ENCODE peak calls at places on chromosome 15, in four cellular contexts. J, P, G and O are unnamed samples.
A peak's percentile ranks its signal among the peaks of the same experiment; 100 is the strongest.

GRCh38 chr15:60396964-60397771 is 618 bp downstream of the ANXA2 start:
- DNase-seq in G (peak; percentile 68), P (peak; percentile 71), J (peak; percentile 80), O (peak; percentile 78)

GRCh38 chr15:86620636-86621349 is 541.1 kb downstream of the AGBL1 start:
- DNase-seq in J (peak; percentile 33), P (no peak), G (no peak), O (no peak)

GRCh38 chr15:26690778-26691177 is 82.1 kb downstream of the GABRB3 start:
- DNase-seq in P (no peak), G (no peak), J (peak; percentile 66), O (no peak)

GRCh38 chr15:92884813-92885461 is 15.2 kb upstream of the CHD2 start:
- DNase-seq in G (peak; percentile 28), J (no peak), P (peak; percentile 45), O (peak; percentile 21)

GRCh38 chr15:42385980-42386695 is 26.8 kb downstream of the CAPN3 start:
- DNase-seq in J (no peak), P (no peak), G (peak; percentile 6), O (no peak)

GRCh38 chr15:61549727-61550126 is 320.6 kb upstream of the RORA start:
- DNase-seq in P (no peak), G (no peak), J (no peak), O (no peak)

GRCh38 chr15:67105065-67105951 is 39.9 kb downstream of the SMAD3 start:
- DNase-seq in P (peak; percentile 98), J (no peak), G (peak; percentile 99), O (peak; percentile 96)

GRCh38 chr15:52109559-52110451 is 2.8 kb downstream of the BCL2L10 start:
- DNase-seq in G (no peak), P (no peak), J (no peak), O (no peak)

GRCh38 chr15:59420986-59421618 is 16.9 kb upstream of the FAM81A start:
- DNase-seq in J (peak; percentile 76), G (peak; percentile 55), P (peak; percentile 64), O (peak; percentile 6)

GRCh38 chr15:61216519-61216918 is 12.6 kb downstream of the RORA start:
- DNase-seq in J (peak; percentile 43), G (no peak), P (no peak), O (no peak)

GRCh38 chr15:29822685-29823459 is 604 bp upstream of the TJP1 start:
- DNase-seq in J (peak; percentile 31), G (peak; percentile 83), P (peak; percentile 73), O (peak; percentile 67)

GRCh38 chr15:49621327-49622210 is 721 bp downstream of the DTWD1 start:
- DNase-seq in P (peak; percentile 27), J (no peak), G (no peak), O (peak; percentile 2)

GRCh38 chr15:22952826-22953579 is 27.2 kb downstream of the CYFIP1 start:
- DNase-seq in J (peak; percentile 61), G (no peak), P (peak; percentile 69), O (no peak)
- H3K4me2 ChIP-seq in J (peak overlapping the region; percentile 52), G (no peak overlapping the region), P (peak overlapping the region; percentile 73), O (no peak overlapping the region)

GRCh38 chr15:69860921-69861320 is 236.8 kb downstream of the TLE3 start:
- DNase-seq in J (no peak), P (no peak), G (no peak), O (no peak)
- H3K9ac ChIP-seq in J (no peak overlapping the region), P (no peak overlapping the region), G (no peak overlapping the region), O (no peak overlapping the region)

GRCh38 chr15:68581725-68582124 is 2.9 kb downstream of the CORO2B start:
- DNase-seq in P (no peak), J (no peak), G (no peak), O (no peak)

GRCh38 chr15:68582864-68583263 is 4.1 kb downstream of the CORO2B start:
- DNase-seq in G (no peak), J (no peak), P (no peak), O (no peak)

GRCh38 chr15:68582236-68582635 is 3.4 kb downstream of the CORO2B start:
- DNase-seq in J (no peak), P (no peak), G (no peak), O (no peak)

GRCh38 chr15:68583936-68584703 is 5.3 kb downstream of the CORO2B start:
- DNase-seq in G (no peak), J (no peak), P (no peak), O (no peak)

DNA sequence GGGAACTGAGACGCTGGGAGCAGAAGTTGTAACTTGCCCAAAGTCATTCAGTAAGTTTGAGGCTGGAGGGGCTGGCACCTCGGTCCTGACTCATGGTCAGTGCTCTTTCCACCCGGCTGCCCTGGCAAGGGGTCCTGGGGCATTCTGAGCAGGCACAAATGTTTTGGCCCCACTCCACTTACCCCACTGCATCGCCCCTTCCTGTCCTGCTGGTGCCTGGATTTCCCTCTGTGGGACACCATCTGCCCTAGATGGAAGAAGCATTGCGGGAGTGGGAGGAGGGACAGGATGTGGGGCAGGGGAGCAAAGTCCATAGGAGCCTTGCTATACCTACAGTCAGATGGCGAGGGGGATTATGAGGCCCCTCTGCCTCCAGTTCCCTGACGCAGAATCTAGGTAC is 4.5 kb downstream of the CORO2B start:
- DNase-seq in P (no peak), J (no peak), G (no peak), O (no peak)
- H3K4me2 ChIP-seq in P (no peak overlapping the region), J (no peak overlapping the region), G (no peak overlapping the region), O (no peak overlapping the region)

GRCh38 chr15:40702077-40702476 is 7.1 kb downstream of the RAD51 start:
- DNase-seq in J (no peak), G (peak; percentile 28), P (peak; percentile 37), O (peak; percentile 37)
- H3K9ac ChIP-seq in J (no peak overlapping the region), G (no peak overlapping the region), P (no peak overlapping the region), O (no peak overlapping the region)

GRCh38 chr15:78712797-78713515 is 71.9 kb upstream of the CHRNB4 start:
- DNase-seq in P (no peak), G (no peak), J (no peak), O (no peak)

GRCh38 chr15:78708713-78709112 is 67.7 kb upstream of the CHRNB4 start:
- DNase-seq in J (no peak), P (no peak), G (no peak), O (no peak)

GRCh38 chr15:78714890-78715289 is 73.9 kb upstream of the CHRNB4 start:
- DNase-seq in J (no peak), G (no peak), P (peak; percentile 15), O (peak; percentile 40)

GRCh38 chr15:78711638-78712037 is 70.6 kb upstream of the CHRNB4 start:
- DNase-seq in J (no peak), G (no peak), P (no peak), O (no peak)

GRCh38 chr15:78709263-78709882 is 68.4 kb upstream of the CHRNB4 start:
- DNase-seq in P (peak; percentile 26), G (peak; percentile 7), J (peak; percentile 85), O (peak; percentile 74)
- H3K4me2 ChIP-seq in P (no peak overlapping the region), G (peak overlapping the region; percentile 77), J (no peak overlapping the region), O (peak overlapping the region; percentile 79)

GRCh38 chr15:70680817-70681216 is 82.5 kb downstream of the UACA start:
- DNase-seq in J (no peak), G (no peak), P (no peak), O (no peak)
- H3K9ac ChIP-seq in J (no peak overlapping the region), G (no peak overlapping the region), P (no peak overlapping the region), O (no peak overlapping the region)